ENCODE peak calls at places on chromosomes 6 and 20, in nine cellular contexts. R, P, C, E, F, X, B, D and Z are unnamed samples.
A peak's percentile ranks its signal among the peaks of the same experiment; 100 is the strongest.

GRCh38 chr20:45044084-45044573 is 56.8 kb downstream of the KCNS1 start:
- DNase-seq in R (peak; percentile 10), P (peak; percentile 57), C (peak; percentile 72), E (no peak), F (peak; percentile 39), X (peak; percentile 55), B (peak; percentile 74), D (no peak), Z (no peak)

GRCh38 chr6:155381856-155382690 is 67.8 kb upstream of the TFB1M start:
- DNase-seq in R (no peak), P (no peak), C (peak; percentile 83), E (no peak), F (no peak), X (peak; percentile 88), B (no peak), D (no peak), Z (no peak)

GRCh38 chr6:3753228-3753795 is 1.8 kb upstream of the PXDC1 start:
- DNase-seq in R (no peak), P (no peak), C (no peak), E (no peak), F (no peak), X (no peak), B (no peak), D (no peak), Z (no peak)

GRCh38 chr6:26412954-26413353 is 10.9 kb downstream of the BTN3A1 start:
- DNase-seq in R (no peak), P (no peak), C (no peak), E (no peak), F (no peak), X (no peak), B (no peak), D (no peak), Z (no peak)

GRCh38 chr20:44050327-44050726 is 135.7 kb downstream of the TOX2 start:
- DNase-seq in R (no peak), P (no peak), C (no peak), E (no peak), F (no peak), X (no peak), B (no peak), D (no peak), Z (no peak)

GRCh38 chr6:113271437-113271836 is 585.7 kb upstream of the MARCKS start:
- DNase-seq in R (no peak), P (no peak), C (no peak), E (no peak), F (no peak), X (no peak), B (no peak), D (no peak), Z (no peak)

GRCh38 chr20:17651761-17652388 is 30.2 kb downstream of the RRBP1 start:
- DNase-seq in R (no peak), P (no peak), C (no peak), E (no peak), F (no peak), X (no peak), B (peak; percentile 19), D (no peak), Z (no peak)

GRCh38 chr6:113182370-113183141 is 674.6 kb upstream of the MARCKS start:
- DNase-seq in R (no peak), P (no peak), C (peak; percentile 89), E (no peak), F (peak; percentile 1), X (peak; percentile 41), B (peak; percentile 68), D (no peak), Z (no peak)

GRCh38 chr6:169474362-169474761 is 220.7 kb upstream of the THBS2 start:
- DNase-seq in R (no peak), P (no peak), C (no peak), E (no peak), F (no peak), X (no peak), B (no peak), D (no peak), Z (no peak)

GRCh38 chr6:156628805-156629204 is 148.4 kb upstream of the ARID1B start:
- DNase-seq in R (no peak), P (no peak), C (no peak), E (no peak), F (no peak), X (no peak), B (no peak), D (no peak), Z (no peak)

GRCh38 chr20:23231561-23232218 is 118.9 kb upstream of the NXT1 start:
- DNase-seq in R (no peak), P (no peak), C (peak; percentile 59), E (no peak), F (no peak), X (no peak), B (peak; percentile 20), D (no peak), Z (no peak)

GRCh38 chr20:15440249-15440820 is 1102.9 kb upstream of the FLRT3 start:
- DNase-seq in R (no peak), P (no peak), C (no peak), E (no peak), F (no peak), X (no peak), B (no peak), D (no peak), Z (no peak)

GRCh38 chr20:63488331-63489251 is 10.3 kb downstream of the EEF1A2 start:
- DNase-seq in R (no peak), P (no peak), C (no peak), E (no peak), F (no peak), X (no peak), B (no peak), D (no peak), Z (no peak)

GRCh38 chr6:119390276-119390793 is 40.8 kb upstream of the MAN1A1 start:
- DNase-seq in R (no peak), P (no peak), C (peak; percentile 41), E (no peak), F (no peak), X (no peak), B (no peak), D (no peak), Z (no peak)

GRCh38 chr6:111894272-111894671 is 21.0 kb upstream of the FYN start:
- DNase-seq in R (no peak), P (no peak), C (peak; percentile 52), E (no peak), F (no peak), X (no peak), B (no peak), D (no peak), Z (no peak)

GRCh38 chr20:36308318-36308710 is 2.2 kb downstream of the DLGAP4 start:
- DNase-seq in R (no peak), P (no peak), C (no peak), E (peak; percentile 34), F (no peak), X (no peak), B (no peak), D (no peak), Z (no peak)

GRCh38 chr20:63892402-63892801 is 2.5 kb upstream of the DNAJC5 start:
- DNase-seq in R (no peak), P (no peak), C (no peak), E (no peak), F (no peak), X (no peak), B (no peak), D (no peak), Z (no peak)

GRCh38 chr6:132811276-132811675 is 3.1 kb upstream of the RPS12 start:
- DNase-seq in R (no peak), P (no peak), C (peak; percentile 54), E (no peak), F (no peak), X (no peak), B (no peak), D (no peak), Z (no peak)

GRCh38 chr20:17680836-17681740 is 954 bp downstream of the RRBP1 start:
- DNase-seq in R (peak; percentile 76), P (no peak), C (peak; percentile 72), E (no peak), F (peak; percentile 95), X (no peak), B (peak; percentile 86), D (peak; percentile 86), Z (no peak)

GRCh38 chr20:32045999-32046398 is 6.0 kb upstream of the HCK start:
- DNase-seq in R (no peak), P (no peak), C (no peak), E (no peak), F (no peak), X (no peak), B (no peak), D (no peak), Z (no peak)

DNA sequence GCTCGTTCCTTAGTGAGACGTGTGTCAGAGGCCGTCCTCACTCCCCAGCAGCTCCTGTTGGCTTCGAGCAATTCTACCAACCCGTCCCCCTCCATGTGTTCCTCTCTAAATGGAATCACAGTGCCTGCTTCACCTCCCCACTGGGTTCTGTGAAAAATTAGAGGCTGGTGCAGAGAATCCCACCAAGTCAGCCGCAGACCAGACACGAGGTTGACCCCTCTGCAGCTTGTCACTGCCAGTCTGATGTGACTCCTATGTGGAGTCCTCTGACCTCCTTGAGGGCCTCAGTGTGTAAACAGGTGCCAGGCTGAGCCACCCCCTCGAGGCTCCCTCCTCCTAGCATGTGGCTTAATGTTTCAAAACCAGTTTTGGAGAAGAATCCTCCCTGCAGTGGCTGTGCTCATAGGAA is 12.6 kb upstream of the IRF4 start:
- DNase-seq in R (no peak), P (no peak), C (no peak), E (no peak), F (no peak), X (no peak), B (no peak), D (no peak), Z (no peak)
- H3K27ac ChIP-seq in R (no peak overlapping the region), P (no peak overlapping the region), C (no peak overlapping the region), E (no peak overlapping the region), F (no peak overlapping the region), X (no peak overlapping the region), B (no peak overlapping the region), D (no peak overlapping the region), Z (no peak overlapping the region)

GRCh38 chr20:13995086-13995665 is at the start of gene MACROD2:
- DNase-seq in R (no peak), P (peak; percentile 93), C (peak; percentile 78), E (peak; percentile 84), F (peak; percentile 96), X (no peak), B (peak; percentile 99), D (peak; percentile 25), Z (peak; percentile 64)
- H3K27ac ChIP-seq in R (no peak within 1 kb of the TSS), P (no peak within 1 kb of the TSS), C (no peak within 1 kb of the TSS), E (peak within 1 kb of the TSS; percentile 68), F (peak within 1 kb of the TSS; percentile 80), X (no peak within 1 kb of the TSS), B (peak within 1 kb of the TSS; percentile 60), D (no peak within 1 kb of the TSS), Z (no peak within 1 kb of the TSS)

DNA sequence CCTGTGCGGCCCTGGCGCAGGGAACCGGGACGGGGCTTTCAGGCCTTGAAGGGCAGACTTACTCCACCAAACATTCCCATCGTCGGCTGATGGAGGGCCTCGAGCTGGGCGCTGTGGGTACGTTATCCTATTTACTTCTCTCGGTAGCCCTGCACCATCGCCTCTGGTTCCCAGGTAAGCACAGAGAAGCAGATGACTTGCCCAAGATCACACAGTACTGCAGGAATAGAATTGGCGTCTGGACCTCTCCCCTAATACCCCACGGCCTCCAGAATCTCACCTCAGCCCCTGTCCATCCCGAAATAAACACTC is 46.4 kb downstream of the PDYN start:
- DNase-seq in R (no peak), P (no peak), C (no peak), E (no peak), F (no peak), X (no peak), B (no peak), D (no peak), Z (no peak)
- H3K27ac ChIP-seq in R (no peak overlapping the region), P (no peak overlapping the region), C (no peak overlapping the region), E (no peak overlapping the region), F (no peak overlapping the region), X (no peak overlapping the region), B (no peak overlapping the region), D (no peak overlapping the region), Z (no peak overlapping the region)

GRCh38 chr6:43267619-43268347 is 24.5 kb downstream of the TTBK1 start:
- DNase-seq in R (no peak), P (no peak), C (no peak), E (no peak), F (no peak), X (no peak), B (no peak), D (no peak), Z (no peak)
- H3K27ac ChIP-seq in R (no peak overlapping the region), P (no peak overlapping the region), C (no peak overlapping the region), E (peak overlapping the region; percentile 88), F (no peak overlapping the region), X (no peak overlapping the region), B (no peak overlapping the region), D (no peak overlapping the region), Z (no peak overlapping the region)